ENCODE peak calls at places on chromosomes 1 and 21, in six cellular contexts. One of them, this sample, is unnamed.

GRCh38 chr1:232952514-232953175 is 2.2 kb downstream of the NTPCR start:
- DNase-seq in H9: peak; percentile 87
- DNase-seq in IMR-90: peak; percentile 56
- DNase-seq in H1: peak; percentile 61
- DNase-seq in neuronal stem cell: peak; percentile 39
- DNase-seq in mesenchymal stem cell: peak; percentile 66
- DNase-seq in this sample: peak; percentile 95

GRCh38 chr21:35664683-35665082 is 395.6 kb downstream of the SETD4 start:
- DNase-seq in H9: no peak
- DNase-seq in IMR-90: peak; percentile 77
- DNase-seq in H1: no peak
- DNase-seq in neuronal stem cell: no peak
- DNase-seq in mesenchymal stem cell: no peak
- DNase-seq in this sample: no peak

GRCh38 chr1:7097938-7098592 is 312.8 kb downstream of the CAMTA1 start:
- DNase-seq in H9: no peak
- DNase-seq in IMR-90: no peak
- DNase-seq in H1: no peak
- DNase-seq in neuronal stem cell: no peak
- DNase-seq in mesenchymal stem cell: no peak
- DNase-seq in this sample: no peak

GRCh38 chr1:228131736-228132135 is 8.3 kb upstream of the GUK1 start:
- DNase-seq in H9: no peak
- DNase-seq in IMR-90: no peak
- DNase-seq in H1: no peak
- DNase-seq in neuronal stem cell: no peak
- DNase-seq in mesenchymal stem cell: no peak
- DNase-seq in this sample: no peak

GRCh38 chr21:43196789-43197188 is 28.0 kb downstream of the CRYAA start:
- DNase-seq in H9: peak; percentile 15
- DNase-seq in IMR-90: no peak
- DNase-seq in H1: no peak
- DNase-seq in neuronal stem cell: no peak
- DNase-seq in mesenchymal stem cell: peak; percentile 3
- DNase-seq in this sample: no peak

GRCh38 chr1:47569681-47570470 is 132.0 kb downstream of the FOXD2 start:
- DNase-seq in H9: peak; percentile 73
- DNase-seq in IMR-90: peak; percentile 91
- DNase-seq in H1: no peak
- DNase-seq in neuronal stem cell: no peak
- DNase-seq in mesenchymal stem cell: peak; percentile 89
- DNase-seq in this sample: peak; percentile 94

GRCh38 chr1:91830242-91831131 is 55.5 kb downstream of the TGFBR3 start:
- DNase-seq in H9: no peak
- DNase-seq in IMR-90: peak; percentile 91
- DNase-seq in H1: no peak
- DNase-seq in neuronal stem cell: no peak
- DNase-seq in mesenchymal stem cell: peak; percentile 94
- DNase-seq in this sample: peak; percentile 53

GRCh38 chr1:185241127-185241526 is 75.9 kb downstream of the IVNS1ABP start:
- DNase-seq in H9: no peak
- DNase-seq in IMR-90: no peak
- DNase-seq in H1: no peak
- DNase-seq in neuronal stem cell: peak; percentile 0
- DNase-seq in mesenchymal stem cell: no peak
- DNase-seq in this sample: peak; percentile 7

GRCh38 chr1:7808253-7808844 is 24.3 kb downstream of the PER3 start:
- DNase-seq in H9: no peak
- DNase-seq in IMR-90: peak; percentile 40
- DNase-seq in H1: no peak
- DNase-seq in neuronal stem cell: no peak
- DNase-seq in mesenchymal stem cell: peak; percentile 45
- DNase-seq in this sample: peak; percentile 48

GRCh38 chr1:226092955-226093354 is 30.4 kb downstream of the H3-3A start:
- DNase-seq in H9: no peak
- DNase-seq in IMR-90: peak; percentile 51
- DNase-seq in H1: no peak
- DNase-seq in neuronal stem cell: no peak
- DNase-seq in mesenchymal stem cell: no peak
- DNase-seq in this sample: no peak

GRCh38 chr1:40732756-40733301 is 41.3 kb downstream of the NFYC start:
- DNase-seq in H9: no peak
- DNase-seq in IMR-90: no peak
- DNase-seq in H1: no peak
- DNase-seq in neuronal stem cell: no peak
- DNase-seq in mesenchymal stem cell: peak; percentile 26
- DNase-seq in this sample: no peak

GRCh38 chr1:44318097-44319088 is 36.7 kb downstream of the ERI3 start:
- DNase-seq in H9: peak; percentile 82
- DNase-seq in IMR-90: peak; percentile 23
- DNase-seq in H1: peak; percentile 74
- DNase-seq in neuronal stem cell: no peak
- DNase-seq in mesenchymal stem cell: peak; percentile 57
- DNase-seq in this sample: peak; percentile 65

GRCh38 chr1:186079084-186079684 is 295.9 kb downstream of the TPR start:
- DNase-seq in H9: no peak
- DNase-seq in IMR-90: no peak
- DNase-seq in H1: no peak
- DNase-seq in neuronal stem cell: no peak
- DNase-seq in mesenchymal stem cell: no peak
- DNase-seq in this sample: no peak

GRCh38 chr1:193584840-193585239 is 398.4 kb upstream of the B3GALT2 start:
- DNase-seq in H9: no peak
- DNase-seq in IMR-90: no peak
- DNase-seq in H1: no peak
- DNase-seq in neuronal stem cell: no peak
- DNase-seq in mesenchymal stem cell: no peak
- DNase-seq in this sample: no peak
- H3K27ac ChIP-seq in H9: no peak overlapping the region
- H3K27ac ChIP-seq in IMR-90: no peak overlapping the region
- H3K27ac ChIP-seq in H1: no peak overlapping the region
- H3K27ac ChIP-seq in neuronal stem cell: no peak overlapping the region
- H3K27ac ChIP-seq in mesenchymal stem cell: no peak overlapping the region
- H3K27ac ChIP-seq in this sample: no peak overlapping the region

GRCh38 chr1:30366199-30366598 is 357.2 kb downstream of the MATN1 start:
- DNase-seq in H9: no peak
- DNase-seq in IMR-90: no peak
- DNase-seq in H1: no peak
- DNase-seq in neuronal stem cell: no peak
- DNase-seq in mesenchymal stem cell: no peak
- DNase-seq in this sample: no peak
- H2BK15ac ChIP-seq in H9: no peak overlapping the region
- H2BK15ac ChIP-seq in IMR-90: no peak overlapping the region
- H2BK15ac ChIP-seq in H1: no peak overlapping the region
- H2BK15ac ChIP-seq in neuronal stem cell: no peak overlapping the region
- H2BK15ac ChIP-seq in mesenchymal stem cell: no peak overlapping the region
- H2BK15ac ChIP-seq in this sample: no peak overlapping the region

DNA sequence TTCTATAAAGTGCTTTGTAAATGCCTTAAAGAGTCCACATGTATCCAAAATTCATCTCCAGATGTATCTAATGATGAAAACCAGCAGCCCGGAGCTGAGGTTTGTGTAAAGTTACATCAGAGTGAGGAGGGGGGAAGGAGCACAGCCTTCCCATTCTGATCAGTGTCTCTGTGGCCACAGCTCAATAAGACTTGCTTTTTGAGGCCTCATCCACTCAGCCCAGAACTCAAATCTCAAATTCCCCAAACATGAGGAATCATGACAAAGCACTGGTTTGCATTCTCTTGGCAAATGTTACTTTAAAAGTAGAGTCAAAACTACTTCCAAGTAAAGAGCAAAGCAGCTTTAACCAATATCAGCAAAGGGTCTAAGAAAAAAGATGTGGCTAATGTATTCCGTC is 30.8 kb downstream of the CCN1 start:
- DNase-seq in H9: no peak
- DNase-seq in IMR-90: peak; percentile 93
- DNase-seq in H1: no peak
- DNase-seq in neuronal stem cell: no peak
- DNase-seq in mesenchymal stem cell: peak; percentile 83
- DNase-seq in this sample: no peak
- H3K27ac ChIP-seq in H9: no peak overlapping the region
- H3K27ac ChIP-seq in IMR-90: peak overlapping the region; percentile 99
- H3K27ac ChIP-seq in H1: no peak overlapping the region
- H3K27ac ChIP-seq in neuronal stem cell: no peak overlapping the region
- H3K27ac ChIP-seq in mesenchymal stem cell: peak overlapping the region; percentile 100
- H3K27ac ChIP-seq in this sample: no peak overlapping the region

GRCh38 chr1:230352537-230352936 is 73.6 kb downstream of the PGBD5 start:
- DNase-seq in H9: no peak
- DNase-seq in IMR-90: no peak
- DNase-seq in H1: no peak
- DNase-seq in neuronal stem cell: no peak
- DNase-seq in mesenchymal stem cell: no peak
- DNase-seq in this sample: no peak

GRCh38 chr1:230351516-230351915 is 74.6 kb downstream of the PGBD5 start:
- DNase-seq in H9: no peak
- DNase-seq in IMR-90: no peak
- DNase-seq in H1: no peak
- DNase-seq in neuronal stem cell: no peak
- DNase-seq in mesenchymal stem cell: no peak
- DNase-seq in this sample: no peak

GRCh38 chr1:230350208-230350921 is 75.8 kb downstream of the PGBD5 start:
- DNase-seq in H9: no peak
- DNase-seq in IMR-90: peak; percentile 6
- DNase-seq in H1: no peak
- DNase-seq in neuronal stem cell: no peak
- DNase-seq in mesenchymal stem cell: no peak
- DNase-seq in this sample: no peak

GRCh38 chr1:230354005-230354404 is 72.1 kb downstream of the PGBD5 start:
- DNase-seq in H9: no peak
- DNase-seq in IMR-90: no peak
- DNase-seq in H1: no peak
- DNase-seq in neuronal stem cell: no peak
- DNase-seq in mesenchymal stem cell: no peak
- DNase-seq in this sample: no peak

GRCh38 chr1:230351983-230352382 is 74.1 kb downstream of the PGBD5 start:
- DNase-seq in H9: no peak
- DNase-seq in IMR-90: no peak
- DNase-seq in H1: no peak
- DNase-seq in neuronal stem cell: no peak
- DNase-seq in mesenchymal stem cell: no peak
- DNase-seq in this sample: no peak
- H2BK15ac ChIP-seq in H9: no peak overlapping the region
- H2BK15ac ChIP-seq in IMR-90: no peak overlapping the region
- H2BK15ac ChIP-seq in H1: no peak overlapping the region
- H2BK15ac ChIP-seq in neuronal stem cell: no peak overlapping the region
- H2BK15ac ChIP-seq in mesenchymal stem cell: no peak overlapping the region
- H2BK15ac ChIP-seq in this sample: no peak overlapping the region

GRCh38 chr1:17306407-17306806 is 1.6 kb upstream of the PADI4 start:
- DNase-seq in H9: no peak
- DNase-seq in IMR-90: no peak
- DNase-seq in H1: no peak
- DNase-seq in neuronal stem cell: no peak
- DNase-seq in mesenchymal stem cell: no peak
- DNase-seq in this sample: no peak
- H3K27ac ChIP-seq in H9: no peak overlapping the region
- H3K27ac ChIP-seq in IMR-90: no peak overlapping the region
- H3K27ac ChIP-seq in H1: no peak overlapping the region
- H3K27ac ChIP-seq in neuronal stem cell: no peak overlapping the region
- H3K27ac ChIP-seq in mesenchymal stem cell: no peak overlapping the region
- H3K27ac ChIP-seq in this sample: no peak overlapping the region

DNA sequence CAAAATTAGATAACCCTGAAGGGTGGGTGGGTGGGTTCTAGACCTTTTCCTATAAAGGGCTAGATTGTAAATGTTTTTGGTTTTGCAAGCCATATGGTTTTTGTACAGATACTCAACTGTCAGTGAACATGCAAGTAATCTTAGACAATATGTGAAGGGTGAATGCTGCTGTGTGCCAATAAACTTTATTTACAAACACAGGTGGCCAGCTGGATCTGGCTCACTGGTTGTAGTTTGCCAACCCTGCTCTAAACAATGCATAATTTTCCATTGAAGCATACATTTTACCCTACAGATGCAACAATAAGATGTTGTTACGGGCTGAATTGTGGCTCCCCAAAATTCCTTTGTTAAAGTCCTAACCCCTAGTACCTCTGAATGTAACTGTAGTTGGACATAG is 18.6 kb upstream of the TARBP1 start:
- DNase-seq in H9: no peak
- DNase-seq in IMR-90: no peak
- DNase-seq in H1: no peak
- DNase-seq in neuronal stem cell: no peak
- DNase-seq in mesenchymal stem cell: no peak
- DNase-seq in this sample: no peak
- H2BK15ac ChIP-seq in H9: no peak overlapping the region
- H2BK15ac ChIP-seq in IMR-90: peak overlapping the region; percentile 30
- H2BK15ac ChIP-seq in H1: no peak overlapping the region
- H2BK15ac ChIP-seq in neuronal stem cell: no peak overlapping the region
- H2BK15ac ChIP-seq in mesenchymal stem cell: no peak overlapping the region
- H2BK15ac ChIP-seq in this sample: no peak overlapping the region

This sample was measured in mesendoderm.